ENCODE peak calls at places on chromosome 10, in four cellular contexts. A is left ventricle myocardium inferior, I is KBM-7, S is astrocyte. N is an unnamed sample.

GRCh38 chr10:17123062-17123661 is 6.4 kb downstream of the CUBN start:
- DNase-seq in A (no peak), I (no peak), S (peak), N (peak)

GRCh38 chr10:8225232-8225631 is 170.7 kb downstream of the GATA3 start:
- DNase-seq in A (no peak), I (no peak), S (no peak), N (no peak)

GRCh38 chr10:121457729-121458128 is 140.5 kb downstream of the FGFR2 start:
- DNase-seq in A (no peak), I (no peak), S (no peak), N (no peak)

GRCh38 chr10:6014241-6014761 is 37.0 kb upstream of the IL15RA start:
- DNase-seq in A (no peak), I (peak), S (peak), N (peak)

GRCh38 chr10:82668266-82668665 is 793.3 kb downstream of the NRG3 start:
- DNase-seq in A (no peak), I (no peak), S (peak), N (no peak)

GRCh38 chr10:31557854-31558253 is 238.8 kb downstream of the ZEB1 start:
- DNase-seq in A (no peak), I (no peak), S (no peak), N (no peak)

GRCh38 chr10:17835688-17836087 is 26.5 kb downstream of the MRC1 start:
- DNase-seq in A (no peak), I (no peak), S (peak), N (peak)

GRCh38 chr10:49751636-49752510 is 10.2 kb downstream of the OGDHL start:
- DNase-seq in A (no peak), I (no peak), S (no peak), N (no peak)

GRCh38 chr10:27330074-27330473 is 89.5 kb upstream of the ACBD5 start:
- DNase-seq in A (no peak), I (no peak), S (no peak), N (no peak)

GRCh38 chr10:129728905-129729540 is 235.1 kb downstream of the EBF3 start:
- DNase-seq in A (no peak), I (no peak), S (no peak), N (no peak)

GRCh38 chr10:48731141-48731540 is 46.5 kb downstream of the WDFY4 start:
- DNase-seq in A (no peak), I (no peak), S (no peak), N (no peak)

GRCh38 chr10:31730776-31731175 is 197.9 kb downstream of the ARHGAP12 start:
- DNase-seq in A (no peak), I (no peak), S (no peak), N (no peak)

GRCh38 chr10:44967596-44967995 is 8.0 kb downstream of the RASSF4 start:
- DNase-seq in A (no peak), I (no peak), S (no peak), N (no peak)

GRCh38 chr10:80664071-80664680 is 126.5 kb downstream of the SH2D4B start:
- DNase-seq in A (peak), I (peak), S (peak), N (peak)

GRCh38 chr10:49393757-49394156 is 2.1 kb downstream of the DRGX start:
- DNase-seq in A (no peak), I (no peak), S (no peak), N (no peak)

GRCh38 chr10:89837173-89838001 is 136.0 kb downstream of the KIF20B start:
- DNase-seq in A (peak), I (no peak), S (peak), N (no peak)

GRCh38 chr10:11796439-11796838 is 26.7 kb upstream of the PROSER2 start:
- DNase-seq in A (no peak), I (no peak), S (no peak), N (no peak)

GRCh38 chr10:107653832-107654287 is 489.4 kb upstream of the SORCS1 start:
- DNase-seq in A (no peak), I (no peak), S (no peak), N (peak)

GRCh38 chr10:125137601-125138438 is 22.5 kb downstream of the CTBP2 start:
- DNase-seq in A (no peak), I (no peak), S (no peak), N (no peak)

GRCh38 chr10:104057717-104058116 is 28.0 kb downstream of the COL17A1 start:
- DNase-seq in A (no peak), I (no peak), S (no peak), N (no peak)

GRCh38 chr10:126094537-126094936 is 198.2 kb downstream of the FANK1 start:
- DNase-seq in A (no peak), I (no peak), S (peak), N (peak)

GRCh38 chr10:73246322-73246782 is 703 bp downstream of the DNAJC9 start:
- DNase-seq in A (no peak), I (no peak), S (no peak), N (no peak)

GRCh38 chr10:90804354-90804753 is 53.5 kb downstream of the HTR7 start:
- DNase-seq in A (no peak), I (no peak), S (no peak), N (no peak)

GRCh38 chr10:122504551-122504950 is 43.2 kb downstream of the HTRA1 start:
- DNase-seq in A (peak), I (no peak), S (peak), N (peak)

GRCh38 chr10:50242777-50243176 is 8.5 kb downstream of the ASAH2 start:
- DNase-seq in A (no peak), I (no peak), S (no peak), N (no peak)

GRCh38 chr10:11757452-11757819 is 15.3 kb downstream of the ECHDC3 start:
- DNase-seq in A (peak), I (peak), S (peak), N (peak)

GRCh38 chr10:16440396-16441105 is 3.7 kb downstream of the PTER start:
- DNase-seq in A (no peak), I (no peak), S (peak), N (no peak)

GRCh38 chr10:49220679-49221078 is 32.5 kb upstream of the TMEM273 start:
- DNase-seq in A (no peak), I (no peak), S (no peak), N (no peak)

GRCh38 chr10:8776926-8777625 is 722.6 kb downstream of the GATA3 start:
- DNase-seq in A (no peak), I (no peak), S (no peak), N (no peak)

GRCh38 chr10:88027570-88027969 is 164.1 kb downstream of the PTEN start:
- DNase-seq in A (no peak), I (peak), S (no peak), N (no peak)

GRCh38 chr10:28496481-28496961 is 36.4 kb upstream of the WAC start:
- DNase-seq in A (no peak), I (no peak), S (no peak), N (no peak)

GRCh38 chr10:108775911-108776475 is 1147.3 kb downstream of the XPNPEP1 start:
- DNase-seq in A (no peak), I (no peak), S (no peak), N (no peak)

GRCh38 chr10:102645388-102645740 is 1.1 kb downstream of the TRIM8 start:
- DNase-seq in A (peak), I (no peak), S (peak), N (peak)